ENCODE peak calls at places on chromosomes 16 and 17, in seven cellular contexts. One of them, this sample, is unnamed.

GRCh38 chr16:75676909-75677308 is at the start of gene CPHXL2:
- DNase-seq in kidney: no peak
- DNase-seq in A549: no peak
- DNase-seq in cardiac fibroblast: no peak
- DNase-seq in CD8-positive, alpha-beta T cell: no peak
- DNase-seq in CD4-positive, alpha-beta T cell: no peak
- DNase-seq in endothelial cell: no peak
- DNase-seq in this sample: no peak

GRCh38 chr17:38658741-38659345 is 15.9 kb downstream of the EPOP start:
- DNase-seq in kidney: no peak
- DNase-seq in endothelial cell: no peak
- DNase-seq in CD4-positive, alpha-beta T cell: no peak
- DNase-seq in A549: no peak
- DNase-seq in CD8-positive, alpha-beta T cell: no peak
- DNase-seq in cardiac fibroblast: no peak
- DNase-seq in this sample: no peak

GRCh38 chr16:48511071-48511540 is 98.9 kb downstream of the N4BP1 start:
- DNase-seq in cardiac fibroblast: no peak
- DNase-seq in kidney: peak
- DNase-seq in CD4-positive, alpha-beta T cell: no peak
- DNase-seq in CD8-positive, alpha-beta T cell: no peak
- DNase-seq in endothelial cell: no peak
- DNase-seq in A549: no peak
- DNase-seq in this sample: no peak

GRCh38 chr16:12176051-12176450 is 199.5 kb downstream of the SNX29 start:
- DNase-seq in endothelial cell: no peak
- DNase-seq in kidney: no peak
- DNase-seq in cardiac fibroblast: no peak
- DNase-seq in CD8-positive, alpha-beta T cell: no peak
- DNase-seq in A549: no peak
- DNase-seq in CD4-positive, alpha-beta T cell: no peak
- DNase-seq in this sample: no peak

GRCh38 chr17:69144621-69145255 is 3.0 kb upstream of the ABCA6 start:
- DNase-seq in CD4-positive, alpha-beta T cell: no peak
- DNase-seq in endothelial cell: no peak
- DNase-seq in A549: no peak
- DNase-seq in cardiac fibroblast: no peak
- DNase-seq in kidney: no peak
- DNase-seq in CD8-positive, alpha-beta T cell: no peak
- DNase-seq in this sample: no peak

GRCh38 chr17:47896672-47897490 is 845 bp downstream of the SP2 start:
- DNase-seq in kidney: no peak
- DNase-seq in cardiac fibroblast: no peak
- DNase-seq in CD8-positive, alpha-beta T cell: no peak
- DNase-seq in A549: no peak
- DNase-seq in endothelial cell: no peak
- DNase-seq in CD4-positive, alpha-beta T cell: no peak
- DNase-seq in this sample: peak

GRCh38 chr17:52986056-52986662 is 827.6 kb upstream of the CA10 start:
- DNase-seq in cardiac fibroblast: no peak
- DNase-seq in endothelial cell: no peak
- DNase-seq in A549: no peak
- DNase-seq in kidney: no peak
- DNase-seq in CD8-positive, alpha-beta T cell: no peak
- DNase-seq in CD4-positive, alpha-beta T cell: no peak
- DNase-seq in this sample: no peak

GRCh38 chr16:9738690-9739089 is 443.5 kb downstream of the GRIN2A start:
- DNase-seq in CD8-positive, alpha-beta T cell: no peak
- DNase-seq in A549: no peak
- DNase-seq in CD4-positive, alpha-beta T cell: no peak
- DNase-seq in cardiac fibroblast: no peak
- DNase-seq in endothelial cell: no peak
- DNase-seq in kidney: no peak
- DNase-seq in this sample: no peak

GRCh38 chr17:9229826-9230201 is 208.5 kb downstream of the NTN1 start:
- DNase-seq in endothelial cell: no peak
- DNase-seq in CD4-positive, alpha-beta T cell: no peak
- DNase-seq in cardiac fibroblast: no peak
- DNase-seq in kidney: peak
- DNase-seq in CD8-positive, alpha-beta T cell: no peak
- DNase-seq in A549: no peak
- DNase-seq in this sample: no peak

GRCh38 chr17:81952792-81953228 is 5.8 kb upstream of the MYADML2 start:
- DNase-seq in CD4-positive, alpha-beta T cell: no peak
- DNase-seq in endothelial cell: no peak
- DNase-seq in A549: no peak
- DNase-seq in kidney: no peak
- DNase-seq in CD8-positive, alpha-beta T cell: no peak
- DNase-seq in cardiac fibroblast: no peak
- DNase-seq in this sample: no peak

DNA sequence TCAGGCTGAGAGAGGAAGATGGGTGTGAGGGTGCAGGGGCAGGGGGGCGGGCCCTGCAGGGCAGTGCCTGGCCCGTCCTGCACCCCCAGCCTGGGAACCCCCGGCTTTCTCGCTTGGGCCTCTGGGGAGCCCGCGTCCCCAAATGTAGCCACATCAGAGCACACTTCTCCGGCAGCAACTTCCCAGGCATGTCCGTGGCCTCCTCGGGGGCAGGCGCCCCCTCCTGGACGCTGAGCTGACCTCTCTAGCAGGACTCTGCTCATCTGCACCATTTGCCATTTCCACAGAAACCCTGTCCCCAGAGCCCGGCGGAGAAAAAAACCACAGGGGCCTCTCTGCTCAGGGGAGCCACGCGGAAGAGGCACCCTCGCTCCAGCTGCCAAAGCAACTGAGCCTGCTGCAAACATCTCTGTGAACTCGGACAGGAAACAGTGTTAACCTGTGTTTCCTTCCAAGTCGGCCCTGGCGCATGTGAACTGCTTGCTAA is 63.4 kb downstream of the KLHDC4 start:
- DNase-seq in cardiac fibroblast: peak
- DNase-seq in kidney: no peak
- DNase-seq in endothelial cell: peak
- DNase-seq in A549: no peak
- DNase-seq in CD4-positive, alpha-beta T cell: peak
- DNase-seq in CD8-positive, alpha-beta T cell: peak
- DNase-seq in this sample: no peak
- TF ChIP-seq CTCF in cardiac fibroblast: peak
- TF ChIP-seq CTCF in kidney: peak
- TF ChIP-seq CTCF in endothelial cell: peak
- TF ChIP-seq CTCF in A549: peak
- TF ChIP-seq CTCF in CD4-positive, alpha-beta T cell: peak
- TF ChIP-seq CTCF in CD8-positive, alpha-beta T cell: no peak
- TF ChIP-seq CTCF in this sample: no peak

GRCh38 chr16:85370881-85371651 is 242.1 kb upstream of the GSE1 start:
- DNase-seq in kidney: peak
- DNase-seq in CD4-positive, alpha-beta T cell: no peak
- DNase-seq in A549: no peak
- DNase-seq in CD8-positive, alpha-beta T cell: no peak
- DNase-seq in cardiac fibroblast: no peak
- DNase-seq in endothelial cell: no peak
- DNase-seq in this sample: peak
- TF ChIP-seq CTCF in kidney: no peak
- TF ChIP-seq CTCF in CD4-positive, alpha-beta T cell: no peak
- TF ChIP-seq CTCF in A549: no peak
- TF ChIP-seq CTCF in CD8-positive, alpha-beta T cell: no peak
- TF ChIP-seq CTCF in cardiac fibroblast: no peak
- TF ChIP-seq CTCF in endothelial cell: no peak
- TF ChIP-seq CTCF in this sample: no peak

DNA sequence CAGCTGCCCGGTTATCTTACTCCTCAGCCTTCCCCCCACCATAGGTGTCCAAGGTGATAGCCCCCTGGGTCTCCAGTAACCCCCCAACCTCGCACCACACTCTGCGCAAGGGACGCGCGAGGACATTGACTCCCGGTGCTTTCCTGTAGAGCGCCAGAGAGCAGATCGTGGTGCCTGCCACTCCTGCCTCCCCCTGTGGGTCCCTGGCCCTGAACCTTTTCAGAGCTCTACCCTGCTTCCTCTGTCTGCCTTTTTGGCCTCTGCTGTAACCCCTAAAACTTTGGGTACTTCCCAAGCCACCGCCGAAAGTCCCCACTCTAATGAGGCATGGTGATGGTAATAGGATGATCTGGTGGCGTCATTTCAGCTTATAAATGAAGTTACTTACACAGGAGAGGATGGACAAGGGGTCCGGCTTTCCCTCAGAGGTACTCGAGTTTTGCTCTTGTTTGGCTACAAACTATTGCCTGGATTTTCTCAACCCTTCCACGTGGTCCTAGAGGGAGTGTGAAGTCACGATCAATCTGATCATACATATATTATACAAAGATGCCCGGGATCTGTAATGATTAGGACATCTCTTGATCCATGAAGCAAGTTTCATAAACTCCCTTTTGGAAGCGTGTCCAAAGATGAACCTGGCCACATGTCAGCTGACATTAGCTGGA is 2.1 kb upstream of the CDH11 start:
- DNase-seq in endothelial cell: peak
- DNase-seq in CD8-positive, alpha-beta T cell: no peak
- DNase-seq in CD4-positive, alpha-beta T cell: no peak
- DNase-seq in A549: no peak
- DNase-seq in cardiac fibroblast: no peak
- DNase-seq in kidney: peak
- DNase-seq in this sample: no peak
- TF ChIP-seq CTCF in endothelial cell: no peak
- TF ChIP-seq CTCF in CD8-positive, alpha-beta T cell: no peak
- TF ChIP-seq CTCF in CD4-positive, alpha-beta T cell: no peak
- TF ChIP-seq CTCF in A549: no peak
- TF ChIP-seq CTCF in cardiac fibroblast: no peak
- TF ChIP-seq CTCF in kidney: no peak
- TF ChIP-seq CTCF in this sample: no peak

GRCh38 chr17:29180788-29181160 is 576 bp upstream of the MYO18A start:
- DNase-seq in kidney: no peak
- DNase-seq in CD8-positive, alpha-beta T cell: no peak
- DNase-seq in endothelial cell: no peak
- DNase-seq in cardiac fibroblast: no peak
- DNase-seq in CD4-positive, alpha-beta T cell: no peak
- DNase-seq in A549: no peak
- DNase-seq in this sample: no peak

GRCh38 chr17:29181226-29181625 is 1.0 kb upstream of the MYO18A start:
- DNase-seq in kidney: no peak
- DNase-seq in A549: no peak
- DNase-seq in cardiac fibroblast: no peak
- DNase-seq in CD4-positive, alpha-beta T cell: no peak
- DNase-seq in CD8-positive, alpha-beta T cell: no peak
- DNase-seq in endothelial cell: no peak
- DNase-seq in this sample: no peak

GRCh38 chr17:29178750-29179231 is 1.4 kb downstream of the MYO18A start:
- DNase-seq in CD8-positive, alpha-beta T cell: no peak
- DNase-seq in CD4-positive, alpha-beta T cell: no peak
- DNase-seq in cardiac fibroblast: no peak
- DNase-seq in A549: peak
- DNase-seq in kidney: no peak
- DNase-seq in endothelial cell: no peak
- DNase-seq in this sample: no peak

GRCh38 chr17:29179232-29180036 is 764 bp downstream of the MYO18A start:
- DNase-seq in CD8-positive, alpha-beta T cell: no peak
- DNase-seq in A549: peak
- DNase-seq in CD4-positive, alpha-beta T cell: no peak
- DNase-seq in cardiac fibroblast: no peak
- DNase-seq in endothelial cell: peak
- DNase-seq in kidney: peak
- DNase-seq in this sample: no peak

GRCh38 chr17:29180051-29180787 is at the start of gene MYO18A:
- DNase-seq in CD8-positive, alpha-beta T cell: peak
- DNase-seq in cardiac fibroblast: peak
- DNase-seq in CD4-positive, alpha-beta T cell: peak
- DNase-seq in endothelial cell: peak
- DNase-seq in kidney: peak
- DNase-seq in A549: peak
- DNase-seq in this sample: no peak
- TF ChIP-seq CTCF in CD8-positive, alpha-beta T cell: peak
- TF ChIP-seq CTCF in cardiac fibroblast: peak
- TF ChIP-seq CTCF in CD4-positive, alpha-beta T cell: peak
- TF ChIP-seq CTCF in endothelial cell: peak
- TF ChIP-seq CTCF in kidney: peak
- TF ChIP-seq CTCF in A549: peak
- TF ChIP-seq CTCF in this sample: peak

This sample was measured in right atrium auricular region.